ENCODE peak calls at places on chromosomes 12 and 14, in five cellular contexts. Y is K562, R is H1, E is GM12878, L is HepG2. P is an unnamed sample.

GRCh38 chr14:64768401-64769095 is 64.3 kb downstream of the PLEKHG3 start:
- DNase-seq in E (no peak), R (no peak), L (no peak), Y (no peak), P (no peak)

GRCh38 chr12:124098101-124098757 is 125.2 kb downstream of the ZNF664 start:
- DNase-seq in L (no peak), Y (no peak), E (no peak), R (no peak), P (no peak)

GRCh38 chr12:109010259-109010658 is 10.6 kb downstream of the SVOP start:
- DNase-seq in L (peak; percentile 18), R (no peak), E (no peak), Y (no peak), P (no peak)

GRCh38 chr12:124332900-124333299 is 38.0 kb downstream of the RFLNA start:
- DNase-seq in Y (no peak), R (no peak), L (no peak), E (no peak), P (no peak)

GRCh38 chr12:88756153-88756552 is 175.9 kb upstream of the KITLG start:
- DNase-seq in L (no peak), R (no peak), Y (no peak), E (no peak), P (no peak)

GRCh38 chr12:50574621-50575348 is 70.0 kb downstream of the DIP2B start:
- DNase-seq in E (no peak), R (no peak), Y (no peak), L (peak; percentile 38), P (no peak)

GRCh38 chr12:8156845-8157244 is at the start of gene ZNF705A:
- DNase-seq in L (peak; percentile 29), E (no peak), Y (no peak), R (no peak), P (no peak)

GRCh38 chr14:95075789-95076188 is 81.5 kb downstream of the DICER1 start:
- DNase-seq in L (no peak), R (no peak), E (no peak), Y (no peak), P (no peak)

GRCh38 chr14:70660967-70661871 is 19.5 kb downstream of the TTC9 start:
- DNase-seq in R (no peak), Y (no peak), L (no peak), E (peak; percentile 57), P (no peak)

GRCh38 chr14:79825046-79825521 is 386.2 kb downstream of the DIO2 start:
- DNase-seq in Y (no peak), E (no peak), L (no peak), R (no peak), P (no peak)

GRCh38 chr14:55624913-55625312 is 44.9 kb downstream of the KTN1 start:
- DNase-seq in E (no peak), Y (no peak), L (no peak), R (no peak), P (no peak)

GRCh38 chr12:115085594-115085993 is 401.6 kb upstream of the TBX3 start:
- DNase-seq in L (no peak), E (no peak), Y (no peak), R (no peak), P (no peak)

GRCh38 chr12:49188205-49188915 is 520 bp downstream of the TUBA1A start:
- DNase-seq in R (no peak), L (peak; percentile 11), E (no peak), Y (peak; percentile 59), P (peak; percentile 58)

GRCh38 chr12:124077730-124078129 is 104.7 kb downstream of the ZNF664 start:
- DNase-seq in L (no peak), E (no peak), Y (no peak), R (no peak), P (no peak)

GRCh38 chr12:68406134-68406576 is 74.0 kb upstream of the MDM1 start:
- DNase-seq in E (no peak), R (peak; percentile 51), L (peak; percentile 10), Y (no peak), P (peak; percentile 32)

GRCh38 chr14:68760771-68761170 is 32.1 kb downstream of the ZFP36L1 start:
- DNase-seq in E (no peak), L (no peak), Y (no peak), R (no peak), P (no peak)

GRCh38 chr14:68759912-68760311 is 33.0 kb downstream of the ZFP36L1 start:
- DNase-seq in L (no peak), E (no peak), Y (no peak), R (no peak), P (no peak)

GRCh38 chr14:68757618-68758081 is 35.2 kb downstream of the ZFP36L1 start:
- DNase-seq in Y (peak; percentile 37), E (no peak), R (no peak), L (peak; percentile 39), P (no peak)

GRCh38 chr14:68758301-68758700 is 34.6 kb downstream of the ZFP36L1 start:
- DNase-seq in Y (peak; percentile 39), L (no peak), E (no peak), R (no peak), P (no peak)

GRCh38 chr14:68759017-68759569 is 33.8 kb downstream of the ZFP36L1 start:
- DNase-seq in L (peak; percentile 38), Y (no peak), R (no peak), E (no peak), P (no peak)
- TF ChIP-seq RAD21 in L (no peak), Y (no peak), R (no peak), E (no peak), P (no peak)

GRCh38 chr14:36996857-36997590 is 175.4 kb downstream of the SLC25A21 start:
- DNase-seq in E (no peak), Y (no peak), R (no peak), L (no peak), P (no peak)

GRCh38 chr14:36997843-36998242 is 174.6 kb downstream of the SLC25A21 start:
- DNase-seq in Y (no peak), R (no peak), E (no peak), L (no peak), P (no peak)

DNA sequence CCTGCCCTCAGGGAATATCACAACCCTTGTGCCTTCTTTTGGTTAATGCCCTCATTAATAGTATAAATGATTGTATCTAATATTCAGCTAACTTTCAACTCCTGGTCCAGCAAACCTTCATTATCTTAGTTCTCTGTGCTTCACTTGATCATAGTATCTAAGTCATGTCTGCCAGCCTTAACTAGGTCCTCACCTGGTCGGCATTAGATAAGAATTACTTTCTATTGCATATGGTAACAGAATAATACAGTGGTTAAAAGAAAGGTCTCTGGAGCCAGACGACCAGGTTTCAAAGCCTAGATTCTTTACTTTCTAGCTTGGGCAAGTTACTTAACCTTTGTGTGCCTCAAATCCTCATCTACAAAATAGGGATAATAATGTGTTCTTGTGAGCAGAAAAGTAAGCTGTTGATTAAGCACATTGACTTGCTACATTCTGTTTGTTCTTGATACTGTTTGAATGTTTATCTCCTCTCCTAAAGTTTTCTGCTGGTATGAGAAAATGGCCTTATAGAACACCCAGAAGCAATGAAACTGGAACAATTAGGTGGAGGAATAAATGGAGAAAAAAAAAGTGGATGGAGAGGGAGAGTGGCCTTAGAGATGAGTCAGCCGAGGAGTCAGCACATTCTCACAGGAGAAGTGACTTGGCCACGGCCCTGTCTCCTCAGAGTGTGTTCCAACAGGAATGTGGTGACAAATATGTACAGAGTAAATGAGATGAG is 176.1 kb downstream of the SLC25A21 start:
- DNase-seq in Y (no peak), L (no peak), E (no peak), R (no peak), P (no peak)
- TF ChIP-seq CHD2 in Y (no peak), L (no peak), E (no peak), R (no peak), P (no peak)

GRCh38 chr14:99575043-99576023 is 28.7 kb downstream of the CCDC85C start:
- DNase-seq in Y (peak; percentile 28), L (peak; percentile 52), E (no peak), R (no peak), P (peak; percentile 71)
- H3K9ac ChIP-seq in Y (no peak overlapping the region), L (peak overlapping the region; percentile 11), E (no peak overlapping the region), R (no peak overlapping the region), P (peak overlapping the region; percentile 17)

DNA sequence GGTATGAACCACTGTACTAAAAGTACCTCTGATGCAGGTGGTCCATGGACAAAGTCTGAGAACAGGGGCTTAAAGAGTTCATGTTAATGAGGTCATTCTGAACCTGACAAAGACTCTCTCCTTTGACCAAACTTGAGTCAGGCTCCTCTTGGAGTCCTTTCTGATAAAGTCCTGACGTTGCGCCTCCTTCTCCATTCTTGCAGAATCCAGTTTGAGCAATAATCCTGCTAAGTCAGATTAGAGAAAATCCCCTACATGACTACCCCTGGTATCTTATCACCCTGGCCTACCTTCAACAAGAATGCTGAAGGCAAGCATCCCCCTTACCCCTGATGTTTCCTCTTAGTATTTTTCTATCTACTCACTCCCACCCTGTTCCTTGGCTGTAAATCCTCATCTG is 46.0 kb upstream of the ISM2 start:
- DNase-seq in L (no peak), Y (no peak), R (no peak), E (no peak), P (no peak)
- TF ChIP-seq RAD21 in L (no peak), Y (no peak), R (no peak), E (no peak), P (no peak)

GRCh38 chr12:11829764-11830194 is 180.3 kb downstream of the ETV6 start:
- DNase-seq in Y (no peak), E (no peak), L (no peak), R (no peak), P (no peak)

GRCh38 chr12:11832100-11832499 is 182.6 kb downstream of the ETV6 start:
- DNase-seq in E (no peak), Y (no peak), L (peak; percentile 31), R (no peak), P (no peak)

GRCh38 chr12:11827096-11827841 is 177.8 kb downstream of the ETV6 start:
- DNase-seq in R (no peak), L (no peak), Y (no peak), E (no peak), P (no peak)

GRCh38 chr12:11833174-11833895 is 183.9 kb downstream of the ETV6 start:
- DNase-seq in R (no peak), Y (no peak), L (no peak), E (no peak), P (no peak)

GRCh38 chr12:11830298-11830937 is 180.9 kb downstream of the ETV6 start:
- DNase-seq in E (peak; percentile 61), L (no peak), R (no peak), Y (no peak), P (peak; percentile 21)
- TF ChIP-seq CHD2 in E (no peak), L (no peak), R (no peak), Y (no peak), P (no peak)

P was measured in SK-N-SH.